ENCODE peak calls at places on chromosomes 11 and 22, in four cellular contexts. O, C, T and E are unnamed samples.

GRCh38 chr22:31737932-31738331 is 12.0 kb downstream of the PRR14L start:
- DNase-seq in C (no peak), O (no peak), T (no peak), E (no peak)

GRCh38 chr11:16511109-16511806 is 154.9 kb upstream of the SOX6 start:
- DNase-seq in O (no peak), T (peak), C (peak), E (no peak)

GRCh38 chr11:46248270-46249102 is 29.0 kb upstream of the CREB3L1 start:
- DNase-seq in C (no peak), T (peak), O (no peak), E (peak)

GRCh38 chr22:37229805-37230672 is 14.0 kb downstream of the RAC2 start:
- DNase-seq in C (no peak), O (no peak), T (no peak), E (no peak)

GRCh38 chr22:35470903-35471321 is 69.7 kb upstream of the RASD2 start:
- DNase-seq in T (no peak), C (no peak), O (no peak), E (no peak)

GRCh38 chr11:17013548-17014320 is 480 bp downstream of the PLEKHA7 start:
- DNase-seq in O (peak), C (peak), T (peak), E (peak)

GRCh38 chr11:122209619-122210377 is 93.8 kb upstream of the BLID start:
- DNase-seq in C (no peak), T (no peak), O (no peak), E (no peak)

GRCh38 chr11:112366777-112367176 is 106.1 kb upstream of the PLET1 start:
- DNase-seq in C (no peak), O (no peak), T (no peak), E (no peak)

GRCh38 chr11:73426184-73426845 is 50.1 kb downstream of the RELT start:
- DNase-seq in T (no peak), C (no peak), O (no peak), E (no peak)

GRCh38 chr11:35800970-35801953 is 138.7 kb downstream of the TRIM44 start:
- DNase-seq in T (no peak), O (no peak), C (no peak), E (no peak)

GRCh38 chr22:50264946-50265669 is 3.6 kb upstream of the MAPK12 start:
- DNase-seq in C (no peak), T (no peak), O (no peak), E (no peak)

GRCh38 chr11:68010058-68011041 is at the start of gene ALDH3B1:
- DNase-seq in O (peak), C (no peak), T (peak), E (peak)

GRCh38 chr11:113242767-113243397 is 71.5 kb upstream of the TTC12 start:
- DNase-seq in O (peak), C (no peak), T (no peak), E (no peak)

GRCh38 chr11:73478737-73479347 is 102.6 kb downstream of the RELT start:
- DNase-seq in O (peak), C (peak), T (peak), E (peak)

GRCh38 chr22:26852176-26852575 is 194.8 kb downstream of the MIAT start:
- DNase-seq in C (no peak), T (no peak), O (peak), E (no peak)

GRCh38 chr11:9765320-9766101 is 101.6 kb downstream of the SWAP70 start:
- DNase-seq in C (peak), O (peak), T (no peak), E (no peak)

GRCh38 chr11:2303627-2304155 is 1.9 kb downstream of the TSPAN32 start:
- DNase-seq in C (no peak), T (no peak), O (no peak), E (no peak)

GRCh38 chr11:64916040-64916847 is 765 bp downstream of the ATG2A start:
- DNase-seq in T (peak), O (peak), C (peak), E (peak)

GRCh38 chr11:78397398-78397797 is 20.2 kb downstream of the GAB2 start:
- DNase-seq in C (no peak), T (no peak), O (no peak), E (no peak)

GRCh38 chr11:65862941-65863888 is 3.0 kb downstream of the MUS81 start:
- DNase-seq in O (no peak), T (no peak), C (no peak), E (no peak)

GRCh38 chr11:119928047-119928446 is 199.0 kb upstream of the NECTIN1 start:
- DNase-seq in O (no peak), T (no peak), C (no peak), E (no peak)

GRCh38 chr11:112784323-112785073 is 176.7 kb upstream of the NCAM1 start:
- DNase-seq in C (peak), T (no peak), O (peak), E (no peak)

GRCh38 chr11:119339581-119340334 is 925 bp downstream of the C1QTNF5 start:
- DNase-seq in T (no peak), O (peak), C (no peak), E (no peak)

GRCh38 chr11:20388096-20389055 is 860 bp downstream of the PRMT3 start:
- DNase-seq in T (peak), C (peak), O (peak), E (peak)

GRCh38 chr22:34833982-34834510 is 231.9 kb upstream of the ISX start:
- DNase-seq in O (no peak), T (no peak), C (no peak), E (no peak)